ENCODE peak calls at places on chromosomes 2 and 18, in four cellular contexts. Z is K562, F is A549, I is HepG2. C is an unnamed sample.

GRCh38 chr2:134491796-134492441 is 226.9 kb downstream of the TMEM163 start:
- DNase-seq in I (peak; percentile 18), F (peak; percentile 53), Z (no peak), C (no peak)

GRCh38 chr2:9167718-9168657 is 38.6 kb upstream of the ASAP2 start:
- DNase-seq in Z (no peak), F (no peak), I (peak; percentile 96), C (no peak)

GRCh38 chr2:1721706-1722483 is 22.4 kb downstream of the PXDN start:
- DNase-seq in Z (no peak), F (no peak), I (no peak), C (no peak)

GRCh38 chr2:230794472-230794871 is 70.3 kb upstream of the ITM2C start:
- DNase-seq in I (no peak), Z (no peak), F (no peak), C (no peak)

GRCh38 chr18:55579888-55580287 is 8.1 kb downstream of the TCF4 start:
- DNase-seq in I (no peak), Z (no peak), F (no peak), C (no peak)

GRCh38 chr2:172182624-172183023 is 79.9 kb upstream of the DLX2 start:
- DNase-seq in Z (no peak), F (no peak), I (no peak), C (no peak)

GRCh38 chr2:9797681-9798556 is 45.4 kb upstream of the TAF1B start:
- DNase-seq in Z (no peak), I (peak; percentile 57), F (no peak), C (no peak)

GRCh38 chr2:229571243-229571642 is 143.1 kb downstream of the DNER start:
- DNase-seq in Z (no peak), I (no peak), F (no peak), C (no peak)

GRCh38 chr2:241848761-241849615 is 9.7 kb downstream of the PDCD1 start:
- DNase-seq in Z (no peak), I (no peak), F (no peak), C (no peak)

GRCh38 chr2:217396165-217396564 is 536.3 kb upstream of the TNP1 start:
- DNase-seq in I (no peak), Z (no peak), F (peak; percentile 14), C (no peak)

DNA sequence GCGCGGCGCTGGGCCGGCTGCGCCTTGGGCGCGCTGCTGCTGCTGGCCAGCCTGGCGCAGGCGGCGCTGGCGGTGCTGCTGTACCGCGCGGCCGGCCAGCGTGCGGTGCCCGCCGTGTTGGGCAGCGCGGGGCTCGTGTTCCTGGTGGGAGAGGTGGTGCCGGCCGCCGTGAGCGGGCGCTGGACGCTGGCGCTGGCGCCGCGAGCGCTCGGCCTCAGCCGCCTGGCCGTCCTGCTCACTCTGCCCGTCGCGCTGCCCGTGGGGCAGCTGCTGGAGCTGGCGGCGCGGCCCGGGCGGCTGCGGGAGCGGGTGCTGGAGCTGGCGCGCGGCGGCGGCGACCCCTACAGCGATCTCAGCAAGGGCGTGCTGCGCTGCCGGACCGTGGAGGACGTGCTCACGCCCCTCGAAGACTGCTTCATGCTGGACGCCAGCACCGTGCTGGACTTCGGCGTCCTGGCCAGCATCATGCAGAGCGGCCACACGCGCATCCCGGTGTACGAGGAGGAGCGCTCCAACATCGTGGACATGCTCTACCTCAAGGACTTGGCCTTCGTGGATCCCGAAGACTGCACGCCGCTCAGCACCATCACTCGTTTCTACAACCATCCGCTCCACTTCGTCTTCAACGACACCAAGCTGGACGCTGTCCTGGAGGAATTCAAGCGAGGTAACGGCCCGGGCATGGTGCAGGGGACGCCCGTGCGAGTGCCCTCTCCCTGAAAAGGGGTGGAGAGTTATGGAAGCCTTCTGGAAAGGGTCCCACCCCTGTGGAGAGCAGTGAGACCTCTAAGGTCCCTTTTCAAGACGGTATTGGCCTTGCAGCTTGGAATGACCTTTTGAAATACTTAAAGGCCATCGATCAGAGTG is 1.0 kb downstream of the CNNM3 start:
- DNase-seq in Z (no peak), F (peak; percentile 25), I (peak; percentile 16), C (no peak)
- TF ChIP-seq POLR2AphosphoS2 in Z (no peak), F (no peak), I (no peak), C (no peak)

GRCh38 chr2:99653433-99653832 is 163.6 kb upstream of the REV1 start:
- DNase-seq in I (no peak), Z (no peak), F (no peak), C (no peak)

GRCh38 chr2:99652862-99653261 is 163.0 kb upstream of the REV1 start:
- DNase-seq in I (no peak), F (no peak), Z (no peak), C (no peak)

GRCh38 chr2:99654419-99654818 is 164.6 kb upstream of the REV1 start:
- DNase-seq in I (no peak), Z (no peak), F (no peak), C (no peak)

GRCh38 chr2:99648906-99649606 is 159.2 kb upstream of the REV1 start:
- DNase-seq in F (no peak), Z (no peak), I (no peak), C (no peak)

DNA sequence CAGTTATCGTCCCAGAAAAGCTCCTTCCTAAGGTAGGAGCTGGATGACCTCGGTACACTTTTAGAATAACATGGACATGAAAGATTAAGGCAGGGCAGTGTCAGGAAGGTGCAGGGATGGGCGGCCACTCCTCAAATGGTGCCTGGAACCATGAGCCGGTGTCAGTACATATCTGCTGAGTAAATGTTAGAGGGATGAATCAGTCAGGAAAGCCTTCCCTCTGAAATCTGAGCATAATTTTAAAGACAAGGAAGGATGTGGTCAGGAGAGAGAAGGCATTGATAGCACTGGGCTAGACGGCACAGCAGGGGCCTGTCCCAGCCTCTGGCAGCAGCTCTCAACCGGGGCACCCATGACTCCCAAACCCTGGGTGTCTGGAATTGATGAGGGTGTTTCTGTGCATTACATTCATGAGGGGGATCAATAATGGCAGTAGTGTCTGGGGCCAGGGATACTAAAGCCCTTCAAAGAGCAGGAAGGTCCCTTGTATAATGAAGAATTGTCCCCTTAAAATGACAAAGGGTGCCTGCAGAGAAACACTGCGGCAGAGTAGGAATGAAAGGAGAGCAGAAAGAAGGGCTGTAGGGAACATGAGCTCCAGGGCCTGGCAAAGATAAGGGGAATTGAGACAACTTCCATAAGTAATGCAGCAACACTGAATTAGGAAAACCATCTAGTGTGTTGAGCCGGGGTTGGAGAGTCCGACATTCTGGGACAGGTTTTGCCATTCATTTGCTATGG is 162.3 kb upstream of the REV1 start:
- DNase-seq in F (no peak), Z (no peak), I (no peak), C (no peak)
- TF ChIP-seq POLR2AphosphoS2 in F (no peak), Z (no peak), I (no peak), C (no peak)

DNA sequence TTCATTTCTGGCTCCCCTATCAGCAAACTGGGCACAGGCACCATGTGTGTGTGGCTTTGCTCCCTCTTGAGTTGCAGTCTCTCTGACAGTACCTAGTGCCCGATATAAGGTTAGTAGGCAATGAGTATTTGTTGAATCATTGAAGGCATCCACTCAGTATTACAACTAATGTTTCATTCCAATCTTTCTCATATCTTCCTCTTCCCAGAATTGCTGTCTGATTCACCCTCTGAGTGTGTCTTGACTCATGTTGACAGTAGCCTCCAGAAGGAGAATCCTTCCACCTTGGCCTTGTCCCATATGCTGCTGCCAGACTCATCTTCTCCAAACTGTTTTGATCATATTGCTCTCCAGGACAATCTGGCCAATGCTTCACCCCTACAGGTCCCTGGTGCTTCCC is 202.5 kb downstream of the LRRTM1 start:
- DNase-seq in F (no peak), Z (no peak), I (no peak), C (no peak)
- TF ChIP-seq POLR2AphosphoS2 in F (no peak), Z (no peak), I (no peak), C (no peak)

GRCh38 chr2:168175469-168175868 is 71.9 kb downstream of the STK39 start:
- DNase-seq in Z (no peak), I (no peak), F (no peak), C (no peak)
- TF ChIP-seq POLR2AphosphoS2 in Z (no peak), I (no peak), F (no peak), C (no peak)

DNA sequence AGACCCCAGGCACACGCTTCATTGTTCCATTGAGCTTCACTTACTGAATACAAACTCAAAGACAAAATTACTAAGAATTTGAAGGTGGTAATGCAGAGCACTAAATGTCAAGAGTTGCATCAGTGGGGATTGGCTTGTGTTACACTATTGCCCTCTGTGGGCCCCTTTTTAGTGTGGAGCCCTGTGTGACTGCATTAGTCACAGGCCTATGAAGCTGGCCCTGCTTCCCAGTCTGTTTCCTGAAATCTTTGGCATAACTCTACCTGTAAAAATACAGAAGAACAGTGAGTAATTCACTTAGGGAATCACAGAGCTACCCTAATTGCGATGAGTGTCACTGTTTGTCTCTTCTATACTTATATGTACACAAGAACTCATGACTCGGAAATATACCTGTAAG is 40.0 kb upstream of the STPG4 start:
- DNase-seq in F (peak; percentile 53), Z (no peak), I (no peak), C (no peak)
- TF ChIP-seq POLR2AphosphoS2 in F (no peak), Z (no peak), I (no peak), C (no peak)

DNA sequence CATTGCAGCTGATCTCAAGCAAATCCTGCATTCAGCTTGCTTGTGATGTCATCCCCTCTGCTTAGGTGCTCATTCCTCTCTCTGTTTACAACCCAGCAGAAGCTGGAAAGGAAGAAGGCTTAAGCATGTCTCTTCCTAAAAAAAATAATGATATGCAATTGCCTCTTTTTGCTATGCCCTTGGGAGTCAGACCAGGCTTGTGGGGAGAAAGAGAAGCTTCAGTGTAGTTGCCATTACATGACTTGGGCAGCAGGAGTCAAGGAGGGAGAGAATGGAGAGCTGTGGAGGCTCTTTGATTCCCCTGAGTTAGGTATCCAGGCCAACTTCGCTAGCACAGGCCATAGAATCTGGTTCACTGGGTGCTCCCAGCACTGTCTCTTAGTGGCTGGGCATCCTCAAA is 101.1 kb downstream of the MAPK4 start:
- DNase-seq in F (no peak), Z (no peak), I (no peak), C (no peak)
- TF ChIP-seq POLR2AphosphoS2 in F (no peak), Z (no peak), I (no peak), C (no peak)